ENCODE peak calls at places on chromosomes 12 and 14, in seven cellular contexts. I is ovary, V is psoas muscle, Z is MM.1S, U is thyroid gland, D is fibroblast of villous mesenchyme, Q is fibroblast of the aortic adventitia. A is an unnamed sample.

GRCh38 chr12:6753772-6754356 is 923 bp upstream of the MLF2 start:
- DNase-seq in I (no peak), V (no peak), Z (peak; percentile 13), U (no peak), D (no peak), Q (no peak), A (no peak)

GRCh38 chr14:81772391-81772790 is 238.7 kb upstream of the SEL1L start:
- DNase-seq in I (no peak), V (no peak), Z (no peak), U (no peak), D (no peak), Q (no peak), A (no peak)

GRCh38 chr12:1529862-1530591 is 64.4 kb downstream of the FBXL14 start:
- DNase-seq in I (peak; percentile 63), V (no peak), Z (peak; percentile 67), U (peak; percentile 13), D (no peak), Q (no peak), A (no peak)

GRCh38 chr14:59337151-59337611 is 128.0 kb downstream of the GPR135 start:
- DNase-seq in I (peak; percentile 52), V (peak; percentile 79), Z (no peak), U (peak; percentile 47), D (peak; percentile 72), Q (peak; percentile 83), A (peak; percentile 82)

GRCh38 chr14:74973003-74973614 is 17.7 kb upstream of the PGF start:
- DNase-seq in I (no peak), V (peak; percentile 84), Z (peak; percentile 7), U (peak; percentile 39), D (no peak), Q (no peak), A (no peak)

GRCh38 chr14:52342849-52343606 is 28.9 kb downstream of the PTGER2 start:
- DNase-seq in I (no peak), V (no peak), Z (no peak), U (no peak), D (no peak), Q (peak; percentile 54), A (no peak)

GRCh38 chr12:44317651-44318126 is 481.8 kb downstream of the TMEM117 start:
- DNase-seq in I (no peak), V (no peak), Z (peak; percentile 57), U (no peak), D (peak; percentile 15), Q (peak; percentile 15), A (peak; percentile 10)

GRCh38 chr12:123115409-123116111 is 35.3 kb downstream of the PITPNM2 start:
- DNase-seq in I (peak; percentile 76), V (peak; percentile 69), Z (no peak), U (peak; percentile 29), D (peak; percentile 96), Q (peak; percentile 98), A (peak; percentile 79)

GRCh38 chr12:107377596-107378385 is 284.4 kb upstream of the CRY1 start:
- DNase-seq in I (no peak), V (no peak), Z (no peak), U (no peak), D (no peak), Q (peak; percentile 20), A (peak; percentile 36)

GRCh38 chr12:110248096-110248447 is 33.0 kb upstream of the ATP2A2 start:
- DNase-seq in I (no peak), V (no peak), Z (no peak), U (peak; percentile 65), D (no peak), Q (no peak), A (no peak)

GRCh38 chr14:31802838-31803237 is 241.6 kb downstream of the NUBPL start:
- DNase-seq in I (no peak), V (no peak), Z (no peak), U (no peak), D (no peak), Q (no peak), A (no peak)

GRCh38 chr14:39229222-39229543 is 4.5 kb upstream of the MIA2 start:
- DNase-seq in I (no peak), V (no peak), Z (no peak), U (no peak), D (no peak), Q (peak; percentile 50), A (peak; percentile 20)

GRCh38 chr12:128796439-128797118 is 27.2 kb downstream of the SLC15A4 start:
- DNase-seq in I (no peak), V (peak; percentile 79), Z (no peak), U (no peak), D (no peak), Q (no peak), A (no peak)

GRCh38 chr14:103118663-103119404 is 4.4 kb upstream of the TNFAIP2 start:
- DNase-seq in I (no peak), V (peak; percentile 81), Z (no peak), U (peak; percentile 44), D (no peak), Q (no peak), A (no peak)

GRCh38 chr14:68386950-68387779 is 405.7 kb downstream of the ZFP36L1 start:
- DNase-seq in I (no peak), V (no peak), Z (no peak), U (no peak), D (peak; percentile 60), Q (peak; percentile 81), A (no peak)

GRCh38 chr14:51547260-51547659 is 104.5 kb upstream of the FRMD6 start:
- DNase-seq in I (peak; percentile 46), V (no peak), Z (no peak), U (peak; percentile 23), D (peak; percentile 99), Q (peak; percentile 100), A (peak; percentile 98)

GRCh38 chr14:91311284-91311662 is 66.8 kb upstream of the GPR68 start:
- DNase-seq in I (no peak), V (no peak), Z (no peak), U (no peak), D (no peak), Q (no peak), A (no peak)

GRCh38 chr12:24095245-24095644 is 145.8 kb upstream of the SOX5 start:
- DNase-seq in I (no peak), V (no peak), Z (no peak), U (no peak), D (no peak), Q (no peak), A (no peak)

GRCh38 chr12:26126340-26127284 is 1.8 kb upstream of the BHLHE41 start:
- DNase-seq in I (peak; percentile 85), V (peak; percentile 94), Z (peak; percentile 81), U (peak; percentile 91), D (peak; percentile 81), Q (peak; percentile 73), A (peak; percentile 82)

GRCh38 chr12:104684884-104685283 is 228.1 kb downstream of the CHST11 start:
- DNase-seq in I (no peak), V (no peak), Z (no peak), U (no peak), D (peak; percentile 94), Q (peak; percentile 96), A (peak; percentile 64)

GRCh38 chr12:56236091-56236490 is 6.2 kb downstream of the SLC39A5 start:
- DNase-seq in I (no peak), V (no peak), Z (no peak), U (no peak), D (no peak), Q (no peak), A (no peak)

GRCh38 chr12:2431810-2432209 is 363.0 kb upstream of the FKBP4 start:
- DNase-seq in I (no peak), V (no peak), Z (no peak), U (no peak), D (no peak), Q (peak; percentile 49), A (no peak)

GRCh38 chr14:64968167-64968566 is 4.0 kb downstream of the RAB15 start:
- DNase-seq in I (no peak), V (no peak), Z (no peak), U (no peak), D (no peak), Q (no peak), A (no peak)

GRCh38 chr14:92475451-92476187 is 38.0 kb upstream of the RIN3 start:
- DNase-seq in I (peak; percentile 66), V (peak; percentile 85), Z (no peak), U (peak; percentile 37), D (peak; percentile 69), Q (peak; percentile 72), A (peak; percentile 30)

GRCh38 chr14:57089901-57090300 is 178.8 kb downstream of the EXOC5 start:
- DNase-seq in I (no peak), V (no peak), Z (no peak), U (no peak), D (no peak), Q (no peak), A (no peak)

GRCh38 chr12:118503476-118503875 is 127.1 kb downstream of the SUDS3 start:
- DNase-seq in I (no peak), V (no peak), Z (no peak), U (no peak), D (no peak), Q (no peak), A (no peak)

GRCh38 chr14:53152627-53152908 is 555 bp downstream of the DDHD1 start:
- DNase-seq in I (no peak), V (no peak), Z (no peak), U (no peak), D (peak; percentile 32), Q (no peak), A (peak; percentile 6)

GRCh38 chr12:116955382-116956021 is 44.8 kb downstream of the FBXW8 start:
- DNase-seq in I (no peak), V (no peak), Z (peak; percentile 64), U (peak; percentile 79), D (peak; percentile 63), Q (peak; percentile 43), A (peak; percentile 48)

GRCh38 chr12:114321524-114321923 is 84.4 kb downstream of the TBX5 start:
- DNase-seq in I (no peak), V (no peak), Z (no peak), U (no peak), D (no peak), Q (no peak), A (no peak)

GRCh38 chr14:90894241-90894640 is 78.0 kb upstream of the TTC7B start:
- DNase-seq in I (no peak), V (no peak), Z (no peak), U (no peak), D (no peak), Q (no peak), A (no peak)

GRCh38 chr12:5047729-5048128 is 4.0 kb downstream of the KCNA5 start:
- DNase-seq in I (no peak), V (no peak), Z (no peak), U (no peak), D (no peak), Q (no peak), A (no peak)
- H3K4me3 ChIP-seq in I (no peak overlapping the region), V (peak overlapping the region; percentile 28), Z (no peak overlapping the region), U (no peak overlapping the region), D (no peak overlapping the region), Q (no peak overlapping the region), A (no peak overlapping the region)

GRCh38 chr14:80535171-80535570 is 323.9 kb upstream of the DIO2 start:
- DNase-seq in I (no peak), V (no peak), Z (no peak), U (no peak), D (peak; percentile 23), Q (no peak), A (no peak)
- TF ChIP-seq CTCF in I (no peak), V (no peak), Z (no peak), U (no peak), D (no peak), Q (no peak), A (no peak)

GRCh38 chr12:79691299-79692248 is 810 bp upstream of the PAWR start:
- DNase-seq in I (no peak), V (no peak), Z (no peak), U (no peak), D (peak; percentile 85), Q (peak; percentile 85), A (peak; percentile 83)
- H3K4me3 ChIP-seq in I (peak overlapping the region; percentile 65), V (peak overlapping the region; percentile 73), Z (peak overlapping the region; percentile 76), U (no peak overlapping the region), D (peak overlapping the region; percentile 90), Q (peak overlapping the region; percentile 93), A (peak overlapping the region; percentile 81)

GRCh38 chr12:127560041-127560478 is 706.9 kb upstream of the TMEM132C start:
- DNase-seq in I (no peak), V (no peak), Z (no peak), U (no peak), D (no peak), Q (no peak), A (no peak)
- TF ChIP-seq CTCF in I (no peak), V (no peak), Z (no peak), U (no peak), D (no peak), Q (no peak), A (no peak)

A was measured in foreskin fibroblast.